ENCODE peak calls at places on chromosomes 6 and 20, in six cellular contexts. A is IMR-90, I is neuronal stem cell, G is H9, Y is trophoblast cell, P is H1. S is an unnamed sample.

GRCh38 chr20:33664762-33665144 is 2.0 kb upstream of the ACTL10 start:
- DNase-seq in A (no peak), I (no peak), G (no peak), Y (no peak), P (no peak), S (peak; percentile 22)

GRCh38 chr6:154928325-154928922 is 66.7 kb upstream of the TIAM2 start:
- DNase-seq in A (peak; percentile 69), I (peak; percentile 73), G (peak; percentile 52), Y (peak; percentile 71), P (peak; percentile 77), S (peak; percentile 67)

GRCh38 chr6:100905067-100905466 is 23.9 kb upstream of the ASCC3 start:
- DNase-seq in A (no peak), I (no peak), G (no peak), Y (no peak), P (no peak), S (no peak)

GRCh38 chr6:144344651-144345050 is 59.5 kb downstream of the UTRN start:
- DNase-seq in A (no peak), I (no peak), G (no peak), Y (no peak), P (no peak), S (no peak)

GRCh38 chr20:25864986-25865714 is 168.5 kb upstream of the ZNF337 start:
- DNase-seq in A (no peak), I (no peak), G (no peak), Y (no peak), P (no peak), S (no peak)

GRCh38 chr6:25229671-25230321 is 49.4 kb upstream of the CARMIL1 start:
- DNase-seq in A (peak; percentile 59), I (no peak), G (no peak), Y (no peak), P (no peak), S (peak; percentile 48)

GRCh38 chr20:366042-366718 is 14.4 kb upstream of the TRIB3 start:
- DNase-seq in A (no peak), I (no peak), G (no peak), Y (peak; percentile 90), P (no peak), S (no peak)

GRCh38 chr20:58709013-58709702 is 16.6 kb downstream of the NPEPL1 start:
- DNase-seq in A (no peak), I (no peak), G (no peak), Y (no peak), P (peak; percentile 31), S (no peak)

GRCh38 chr20:39651645-39652340 is 689.6 kb downstream of the DHX35 start:
- DNase-seq in A (no peak), I (no peak), G (no peak), Y (no peak), P (no peak), S (no peak)

GRCh38 chr6:50655848-50656453 is 57.4 kb upstream of the TFAP2D start:
- DNase-seq in A (peak; percentile 1), I (no peak), G (no peak), Y (no peak), P (no peak), S (no peak)

GRCh38 chr6:18632670-18633410 is 245.7 kb downstream of the RNF144B start:
- DNase-seq in A (peak; percentile 7), I (no peak), G (no peak), Y (no peak), P (no peak), S (peak; percentile 54)

GRCh38 chr6:43267619-43268347 is 24.5 kb downstream of the TTBK1 start:
- DNase-seq in A (no peak), I (no peak), G (no peak), Y (no peak), P (no peak), S (no peak)

GRCh38 chr6:1613631-1614447 is 4.1 kb downstream of the FOXC1 start:
- DNase-seq in A (peak; percentile 47), I (no peak), G (peak; percentile 78), Y (no peak), P (peak; percentile 81), S (no peak)

GRCh38 chr6:124480021-124480430 is 482.2 kb upstream of the RNF217 start:
- DNase-seq in A (no peak), I (no peak), G (no peak), Y (no peak), P (no peak), S (no peak)

GRCh38 chr20:39132511-39132910 is 170.4 kb downstream of the DHX35 start:
- DNase-seq in A (no peak), I (no peak), G (no peak), Y (no peak), P (no peak), S (no peak)

DNA sequence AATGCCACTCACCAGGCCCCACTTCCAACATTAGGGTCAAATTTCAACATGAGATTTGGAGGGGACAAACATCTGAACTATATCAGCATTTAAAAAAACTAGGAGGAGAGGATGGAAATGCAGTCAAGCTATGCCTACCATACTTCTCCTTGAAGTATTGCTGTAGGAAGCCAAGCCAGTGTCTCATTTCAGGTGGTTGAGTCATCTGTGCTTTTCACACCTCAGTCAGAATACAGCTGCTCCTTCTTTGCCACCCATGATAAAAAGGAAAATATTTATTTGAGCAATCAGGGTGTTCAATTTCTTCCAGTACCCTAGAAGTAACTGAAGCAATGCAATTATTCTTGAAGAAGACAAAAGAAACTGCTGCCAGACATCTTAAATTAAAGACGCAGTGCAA is 47.0 kb upstream of the EEF1E1 start:
- DNase-seq in A (no peak), I (no peak), G (no peak), Y (no peak), P (no peak), S (no peak)
- H3K18ac ChIP-seq in A (no peak overlapping the region), I (no peak overlapping the region), G (no peak overlapping the region), Y (no peak overlapping the region), P (no peak overlapping the region), S (no peak overlapping the region)

GRCh38 chr6:170475118-170475517 is 78.0 kb downstream of the PSMB1 start:
- DNase-seq in A (no peak), I (no peak), G (no peak), Y (no peak), P (no peak), S (no peak)

GRCh38 chr6:170471458-170471857 is 81.6 kb downstream of the PSMB1 start:
- DNase-seq in A (no peak), I (no peak), G (no peak), Y (no peak), P (no peak), S (no peak)

GRCh38 chr6:170470673-170471072 is 82.4 kb downstream of the PSMB1 start:
- DNase-seq in A (peak; percentile 15), I (no peak), G (no peak), Y (no peak), P (no peak), S (no peak)

GRCh38 chr6:170473801-170474200 is 79.3 kb downstream of the PSMB1 start:
- DNase-seq in A (no peak), I (no peak), G (no peak), Y (no peak), P (no peak), S (no peak)

GRCh38 chr6:170473226-170473789 is 79.8 kb downstream of the PSMB1 start:
- DNase-seq in A (no peak), I (no peak), G (no peak), Y (no peak), P (no peak), S (no peak)
- H3K14ac ChIP-seq in A (no peak overlapping the region), I (no peak overlapping the region), G (no peak overlapping the region), Y (no peak overlapping the region), P (no peak overlapping the region), S (no peak overlapping the region)

GRCh38 chr6:27251672-27252251 is 4.3 kb downstream of the PRSS16 start:
- DNase-seq in A (peak; percentile 38), I (peak; percentile 87), G (peak; percentile 99), Y (peak; percentile 93), P (peak; percentile 93), S (peak; percentile 53)
- H3K18ac ChIP-seq in A (no peak overlapping the region), I (peak overlapping the region; percentile 95), G (peak overlapping the region; percentile 24), Y (no peak overlapping the region), P (peak overlapping the region; percentile 95), S (peak overlapping the region; percentile 30)

GRCh38 chr6:111183702-111184517 is 96.6 kb downstream of the SLC16A10 start:
- DNase-seq in A (no peak), I (no peak), G (no peak), Y (no peak), P (no peak), S (no peak)

GRCh38 chr6:111185954-111186353 is 98.7 kb downstream of the SLC16A10 start:
- DNase-seq in A (no peak), I (no peak), G (no peak), Y (no peak), P (no peak), S (no peak)

GRCh38 chr6:111190637-111191036 is 103.3 kb downstream of the SLC16A10 start:
- DNase-seq in A (no peak), I (no peak), G (no peak), Y (no peak), P (no peak), S (no peak)

GRCh38 chr6:111187874-111188273 is 100.6 kb downstream of the SLC16A10 start:
- DNase-seq in A (no peak), I (no peak), G (no peak), Y (no peak), P (no peak), S (no peak)

GRCh38 chr6:111184827-111185567 is 97.7 kb downstream of the SLC16A10 start:
- DNase-seq in A (no peak), I (no peak), G (no peak), Y (no peak), P (no peak), S (no peak)
- H3K14ac ChIP-seq in A (no peak overlapping the region), I (no peak overlapping the region), G (no peak overlapping the region), Y (no peak overlapping the region), P (no peak overlapping the region), S (no peak overlapping the region)

GRCh38 chr6:63014290-63014689 is 197.0 kb upstream of the FKBP1C start:
- DNase-seq in A (no peak), I (no peak), G (no peak), Y (no peak), P (no peak), S (no peak)
- H3K18ac ChIP-seq in A (no peak overlapping the region), I (no peak overlapping the region), G (no peak overlapping the region), Y (no peak overlapping the region), P (no peak overlapping the region), S (no peak overlapping the region)

DNA sequence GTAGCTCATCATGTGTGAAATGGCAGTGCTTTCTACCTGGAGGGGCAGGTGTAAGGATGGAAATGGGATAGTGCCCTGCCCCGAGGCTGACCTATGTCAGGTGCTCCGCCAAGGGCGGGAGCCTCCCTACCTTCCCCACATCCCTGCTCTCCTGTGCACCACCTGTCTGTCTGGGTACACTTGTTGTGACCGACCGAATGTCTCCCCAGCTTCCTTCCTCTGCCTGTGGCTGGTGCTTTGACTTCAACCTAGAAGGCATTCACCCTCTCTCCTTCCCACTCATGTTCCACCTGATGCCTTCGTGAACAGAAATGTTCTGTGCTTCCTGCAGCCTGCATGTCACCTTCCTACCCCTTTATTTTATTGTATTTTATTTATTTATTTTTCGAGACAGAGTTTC is 114.8 kb downstream of the SCML4 start:
- DNase-seq in A (no peak), I (no peak), G (no peak), Y (no peak), P (no peak), S (no peak)
- H3K14ac ChIP-seq in A (no peak overlapping the region), I (peak overlapping the region; percentile 10), G (no peak overlapping the region), Y (no peak overlapping the region), P (no peak overlapping the region), S (no peak overlapping the region)